ENCODE peak calls at places on chromosome 21, in six cellular contexts. J is fibroblast of mammary gland; V is dorsolateral prefrontal cortex; H is naive thymus-derived CD4-positive, alpha-beta T cell; W is right lobe of liver; T is GM23338. Z is an unnamed sample.

GRCh38 chr21:37356710-37357109 is 9.9 kb upstream of the DYRK1A start:
- DNase-seq in J (no peak), V (no peak), H (no peak), W (no peak), T (no peak), Z (no peak)

GRCh38 chr21:36699026-36699545 is at the start of gene SIM2:
- DNase-seq in J (peak; percentile 30), V (no peak), H (no peak), W (no peak), T (peak; percentile 62), Z (no peak)

GRCh38 chr21:46052703-46053651 is 44.9 kb upstream of the COL6A2 start:
- DNase-seq in J (peak; percentile 98), V (no peak), H (no peak), W (no peak), T (no peak), Z (no peak)

GRCh38 chr21:29261555-29262540 is 36.9 kb upstream of the BACH1 start:
- DNase-seq in J (no peak), V (no peak), H (no peak), W (no peak), T (no peak), Z (no peak)

GRCh38 chr21:44878053-44878982 is 4.8 kb upstream of the PTTG1IP start:
- DNase-seq in J (no peak), V (no peak), H (no peak), W (peak; percentile 69), T (no peak), Z (no peak)

GRCh38 chr21:34351786-34352241 is 12.0 kb upstream of the KCNE2 start:
- DNase-seq in J (peak; percentile 17), V (peak; percentile 63), H (peak; percentile 16), W (peak; percentile 57), T (peak; percentile 57), Z (peak; percentile 31)

GRCh38 chr21:26833460-26833939 is 11.7 kb downstream of the ADAMTS1 start:
- DNase-seq in J (no peak), V (no peak), H (no peak), W (no peak), T (no peak), Z (no peak)

GRCh38 chr21:31098576-31099005 is 60.3 kb upstream of the KRTAP19-8 start:
- DNase-seq in J (peak; percentile 56), V (peak; percentile 66), H (peak; percentile 61), W (peak; percentile 66), T (peak; percentile 90), Z (peak; percentile 61)

GRCh38 chr21:20419780-20420179 is 578.4 kb upstream of the NCAM2 start:
- DNase-seq in J (no peak), V (no peak), H (no peak), W (no peak), T (no peak), Z (no peak)

Z was measured in substantia nigra.